ENCODE peak calls at places on chromosome 7, in six cellular contexts. Y is tibial artery, H is SJSA1, L is IMR-90, F is HL-60, A is substantia nigra. O is an unnamed sample.

GRCh38 chr7:85186521-85187241 is at the start of gene SEMA3D:
- DNase-seq in Y (peak), H (peak), L (peak), F (peak), A (peak), O (peak)

GRCh38 chr7:143504937-143505297 is 27.2 kb downstream of the TAS2R41 start:
- DNase-seq in Y (no peak), H (no peak), L (no peak), F (no peak), A (no peak), O (peak)

GRCh38 chr7:103632972-103633371 is 187.0 kb upstream of the SLC26A5 start:
- DNase-seq in Y (no peak), H (no peak), L (peak), F (no peak), A (no peak), O (no peak)

GRCh38 chr7:70072220-70072619 is 473.9 kb downstream of the AUTS2 start:
- DNase-seq in Y (no peak), H (no peak), L (peak), F (no peak), A (no peak), O (no peak)

GRCh38 chr7:24227068-24227467 is 56.9 kb upstream of the NPY start:
- DNase-seq in Y (no peak), H (no peak), L (no peak), F (no peak), A (no peak), O (no peak)

GRCh38 chr7:105678811-105679495 is 97.7 kb upstream of the EFCAB10 start:
- DNase-seq in Y (peak), H (no peak), L (peak), F (peak), A (peak), O (peak)

GRCh38 chr7:139635521-139636240 is 112.2 kb downstream of the CLEC2L start:
- DNase-seq in Y (no peak), H (no peak), L (no peak), F (no peak), A (no peak), O (no peak)

GRCh38 chr7:77831481-77831880 is 32.9 kb downstream of the PHTF2 start:
- DNase-seq in Y (no peak), H (no peak), L (no peak), F (no peak), A (no peak), O (no peak)

GRCh38 chr7:53101026-53101425 is 65.6 kb downstream of the POM121L12 start:
- DNase-seq in Y (no peak), H (no peak), L (no peak), F (no peak), A (no peak), O (no peak)

GRCh38 chr7:73622909-73623797 is 1.2 kb downstream of the MLXIPL start:
- DNase-seq in Y (no peak), H (no peak), L (no peak), F (peak), A (no peak), O (no peak)

GRCh38 chr7:157017639-157018327 is 7.3 kb upstream of the MNX1 start:
- DNase-seq in Y (no peak), H (no peak), L (no peak), F (no peak), A (no peak), O (no peak)

GRCh38 chr7:101986335-101986734 is 168.9 kb downstream of the CUX1 start:
- DNase-seq in Y (no peak), H (no peak), L (peak), F (no peak), A (no peak), O (peak)

GRCh38 chr7:39847227-39847626 is 102.8 kb upstream of the CDK13 start:
- DNase-seq in Y (no peak), H (no peak), L (peak), F (no peak), A (no peak), O (no peak)

GRCh38 chr7:71131256-71131752 is 640 bp upstream of the GALNT17 start:
- DNase-seq in Y (peak), H (no peak), L (no peak), F (no peak), A (no peak), O (no peak)

GRCh38 chr7:121298831-121299239 is 30.0 kb upstream of the WNT16 start:
- DNase-seq in Y (no peak), H (no peak), L (no peak), F (no peak), A (no peak), O (no peak)

GRCh38 chr7:50499092-50499491 is 48.9 kb upstream of the FIGNL1 start:
- DNase-seq in Y (no peak), H (no peak), L (no peak), F (no peak), A (no peak), O (no peak)

GRCh38 chr7:70660154-70660818 is 471.7 kb upstream of the GALNT17 start:
- DNase-seq in Y (no peak), H (no peak), L (no peak), F (no peak), A (no peak), O (no peak)

GRCh38 chr7:139748373-139748765 is 29.4 kb downstream of the HIPK2 start:
- DNase-seq in Y (peak), H (no peak), L (no peak), F (no peak), A (no peak), O (no peak)

GRCh38 chr7:2172311-2173183 is 60.2 kb downstream of the MAD1L1 start:
- DNase-seq in Y (peak), H (peak), L (peak), F (no peak), A (no peak), O (peak)

GRCh38 chr7:151192002-151192539 is 5.0 kb upstream of the ASB10 start:
- DNase-seq in Y (no peak), H (no peak), L (no peak), F (no peak), A (no peak), O (no peak)

GRCh38 chr7:21850531-21851285 is 95.0 kb downstream of the CDCA7L start:
- DNase-seq in Y (no peak), H (no peak), L (peak), F (no peak), A (no peak), O (peak)

GRCh38 chr7:24755541-24756416 is 1.5 kb downstream of the GSDME start:
- DNase-seq in Y (no peak), H (peak), L (peak), F (peak), A (peak), O (no peak)

GRCh38 chr7:42831051-42831952 is 80.6 kb downstream of the C7orf25 start:
- DNase-seq in Y (no peak), H (peak), L (peak), F (no peak), A (peak), O (peak)

GRCh38 chr7:132049462-132050304 is 493.3 kb upstream of the PODXL start:
- DNase-seq in Y (no peak), H (peak), L (peak), F (no peak), A (no peak), O (peak)

GRCh38 chr7:70353310-70353947 is 755.2 kb downstream of the AUTS2 start:
- DNase-seq in Y (no peak), H (no peak), L (no peak), F (no peak), A (no peak), O (no peak)

GRCh38 chr7:109873296-109873695 is 1217.6 kb upstream of the LRRN3 start:
- DNase-seq in Y (peak), H (no peak), L (no peak), F (no peak), A (no peak), O (no peak)

GRCh38 chr7:12638851-12639467 is 48.5 kb upstream of the ARL4A start:
- DNase-seq in Y (no peak), H (peak), L (peak), F (peak), A (no peak), O (peak)

GRCh38 chr7:32116436-32116835 is 46.2 kb upstream of the PDE1C start:
- DNase-seq in Y (no peak), H (no peak), L (no peak), F (no peak), A (no peak), O (no peak)

GRCh38 chr7:18675579-18675978 is 180.0 kb downstream of the HDAC9 start:
- DNase-seq in Y (no peak), H (no peak), L (no peak), F (no peak), A (no peak), O (no peak)

GRCh38 chr7:140656548-140657515 is 15.9 kb upstream of the ADCK2 start:
- DNase-seq in Y (peak), H (peak), L (peak), F (peak), A (peak), O (no peak)

GRCh38 chr7:21064698-21065648 is 278.3 kb upstream of the SP8 start:
- DNase-seq in Y (no peak), H (no peak), L (no peak), F (no peak), A (no peak), O (no peak)

GRCh38 chr7:1909476-1909875 is 239.4 kb downstream of the ELFN1 start:
- DNase-seq in Y (no peak), H (no peak), L (no peak), F (no peak), A (no peak), O (no peak)

GRCh38 chr7:128197989-128198580 is 43.0 kb upstream of the LEP start:
- DNase-seq in Y (no peak), H (no peak), L (no peak), F (no peak), A (no peak), O (no peak)

GRCh38 chr7:155789001-155789725 is 23.1 kb downstream of the SHH start:
- DNase-seq in Y (no peak), H (no peak), L (no peak), F (no peak), A (no peak), O (no peak)

GRCh38 chr7:34596887-34597286 is 61.1 kb upstream of the NPSR1 start:
- DNase-seq in Y (no peak), H (no peak), L (no peak), F (no peak), A (no peak), O (peak)

GRCh38 chr7:118080947-118081346 is 103.0 kb upstream of the LSM8 start:
- DNase-seq in Y (no peak), H (peak), L (peak), F (no peak), A (no peak), O (peak)

GRCh38 chr7:47511698-47512370 is 70.1 kb downstream of the TNS3 start:
- DNase-seq in Y (peak), H (no peak), L (no peak), F (no peak), A (no peak), O (no peak)
- H3K27ac ChIP-seq in Y (no peak), H (peak), L (peak), F (no peak), A (no peak), O (no peak)

DNA sequence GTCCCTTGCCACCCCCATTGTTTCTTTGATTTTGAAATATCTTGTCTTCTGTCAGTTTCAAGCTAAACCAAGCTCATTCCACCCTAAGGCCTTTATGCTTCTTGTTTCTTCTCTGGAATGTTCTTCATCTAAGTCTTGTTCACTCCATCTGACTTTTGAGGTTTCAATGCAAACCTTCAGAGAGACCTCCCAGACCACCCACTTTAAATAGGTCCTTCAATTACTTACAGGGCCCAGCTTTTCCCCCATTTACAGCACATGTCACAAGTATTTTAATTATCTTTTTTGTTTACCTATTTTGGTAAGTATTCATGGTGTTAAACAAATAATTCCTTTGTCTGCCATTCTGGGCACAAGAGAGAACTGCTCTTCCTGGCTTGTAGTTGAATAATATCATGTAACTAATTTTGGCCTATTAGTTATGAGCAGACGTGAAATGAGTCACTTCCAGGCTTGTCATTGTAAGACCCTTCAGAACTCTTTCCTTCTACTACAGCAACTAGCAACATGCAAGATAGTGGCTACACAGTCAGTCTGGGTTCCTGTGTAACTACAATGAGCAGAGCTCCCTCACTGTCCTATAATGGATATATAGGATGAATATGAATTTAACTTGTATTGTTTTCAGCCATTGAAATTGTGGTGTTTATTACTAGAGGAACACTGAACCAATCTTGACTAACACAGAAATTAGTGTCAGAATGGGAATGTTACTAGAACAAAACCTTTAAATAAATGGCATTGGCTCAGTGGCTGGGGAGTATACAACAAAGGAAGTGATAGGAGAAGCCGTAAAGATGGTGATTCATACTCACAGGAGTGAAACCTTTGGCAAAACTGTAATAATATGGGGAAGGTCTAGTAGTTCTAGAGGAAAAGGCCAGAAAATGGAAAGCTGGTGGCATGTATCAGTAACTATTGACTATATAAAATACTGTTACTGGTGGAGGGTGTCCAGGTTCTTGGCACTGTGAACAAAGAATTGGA is 2.8 kb upstream of the MTPN start:
- DNase-seq in Y (no peak), H (peak), L (peak), F (no peak), A (no peak), O (peak)
- H3K27ac ChIP-seq in Y (peak), H (peak), L (no peak), F (no peak), A (no peak), O (peak)

DNA sequence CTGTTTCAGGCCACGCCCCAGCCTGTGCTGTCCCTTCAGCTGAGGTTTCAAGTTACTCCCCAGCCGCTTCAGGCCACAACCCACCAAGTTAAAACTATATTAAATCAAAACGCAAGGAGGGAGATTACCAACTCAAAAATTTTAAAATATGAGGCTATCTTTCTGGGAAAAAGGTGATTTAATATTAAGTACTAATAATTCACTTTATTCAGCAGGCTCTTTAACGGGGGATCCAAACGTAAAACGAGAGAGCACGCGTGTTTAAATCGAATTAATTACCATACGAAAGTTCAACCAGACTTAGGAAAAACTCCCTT is 1.2 kb upstream of the AKR1B15 start:
- DNase-seq in Y (peak), H (no peak), L (peak), F (no peak), A (no peak), O (peak)
- H3K27ac ChIP-seq in Y (peak), H (no peak), L (peak), F (no peak), A (no peak), O (no peak)

GRCh38 chr7:108236681-108237415 is 106.7 kb upstream of the LAMB4 start:
- DNase-seq in Y (no peak), H (no peak), L (no peak), F (no peak), A (no peak), O (no peak)

GRCh38 chr7:108239501-108240225 is 109.5 kb upstream of the LAMB4 start:
- DNase-seq in Y (no peak), H (no peak), L (no peak), F (no peak), A (no peak), O (peak)

GRCh38 chr7:108235451-108236061 is 105.4 kb upstream of the LAMB4 start:
- DNase-seq in Y (no peak), H (no peak), L (peak), F (no peak), A (no peak), O (peak)

GRCh38 chr7:108234281-108234680 is 104.1 kb upstream of the LAMB4 start:
- DNase-seq in Y (no peak), H (no peak), L (peak), F (no peak), A (no peak), O (no peak)

DNA sequence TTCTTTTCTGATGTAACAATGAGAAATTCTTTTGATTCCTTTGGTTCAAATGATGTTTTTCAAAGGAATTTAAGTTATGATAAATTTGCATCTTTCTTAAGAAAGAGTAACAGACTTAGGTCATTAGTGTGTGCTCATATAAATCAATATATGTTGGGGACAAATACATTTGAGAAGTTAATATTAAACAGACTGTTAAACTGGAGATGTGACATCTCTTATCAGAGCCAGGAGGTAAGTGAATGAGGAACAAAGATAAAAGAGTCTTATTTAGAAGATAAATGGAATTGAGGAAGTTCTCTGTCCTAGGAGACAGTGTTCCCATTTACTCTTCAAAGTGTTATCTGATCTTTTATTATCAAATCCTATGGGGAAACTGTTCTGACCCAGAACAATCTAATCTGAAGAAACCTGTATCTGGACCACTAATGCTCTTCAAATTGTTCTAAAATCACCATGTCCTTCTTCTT is 104.9 kb upstream of the LAMB4 start:
- DNase-seq in Y (no peak), H (no peak), L (peak), F (no peak), A (no peak), O (no peak)
- H3K27ac ChIP-seq in Y (no peak), H (no peak), L (no peak), F (peak), A (no peak), O (peak)

DNA sequence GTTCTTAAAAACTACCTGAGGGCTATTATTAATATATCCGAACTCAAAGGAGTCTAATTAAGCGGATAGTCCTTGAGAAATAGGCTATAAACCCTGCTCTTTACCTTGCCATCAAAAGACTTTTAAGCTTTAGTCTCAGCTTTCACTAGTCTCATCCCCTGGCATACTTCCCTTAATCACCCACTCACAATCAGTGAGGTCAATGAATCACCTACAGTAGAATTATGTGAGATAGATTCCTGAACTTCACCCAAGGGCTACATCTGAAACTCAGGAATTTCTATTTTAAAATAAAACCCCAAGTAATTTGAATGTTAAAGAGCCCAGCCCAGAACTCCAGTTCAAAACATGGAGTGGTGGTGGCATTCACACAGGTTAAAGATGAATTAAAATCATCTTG is 108.7 kb downstream of the ETV1 start:
- DNase-seq in Y (no peak), H (no peak), L (peak), F (no peak), A (no peak), O (no peak)
- H3K27ac ChIP-seq in Y (no peak), H (no peak), L (no peak), F (no peak), A (no peak), O (no peak)

DNA sequence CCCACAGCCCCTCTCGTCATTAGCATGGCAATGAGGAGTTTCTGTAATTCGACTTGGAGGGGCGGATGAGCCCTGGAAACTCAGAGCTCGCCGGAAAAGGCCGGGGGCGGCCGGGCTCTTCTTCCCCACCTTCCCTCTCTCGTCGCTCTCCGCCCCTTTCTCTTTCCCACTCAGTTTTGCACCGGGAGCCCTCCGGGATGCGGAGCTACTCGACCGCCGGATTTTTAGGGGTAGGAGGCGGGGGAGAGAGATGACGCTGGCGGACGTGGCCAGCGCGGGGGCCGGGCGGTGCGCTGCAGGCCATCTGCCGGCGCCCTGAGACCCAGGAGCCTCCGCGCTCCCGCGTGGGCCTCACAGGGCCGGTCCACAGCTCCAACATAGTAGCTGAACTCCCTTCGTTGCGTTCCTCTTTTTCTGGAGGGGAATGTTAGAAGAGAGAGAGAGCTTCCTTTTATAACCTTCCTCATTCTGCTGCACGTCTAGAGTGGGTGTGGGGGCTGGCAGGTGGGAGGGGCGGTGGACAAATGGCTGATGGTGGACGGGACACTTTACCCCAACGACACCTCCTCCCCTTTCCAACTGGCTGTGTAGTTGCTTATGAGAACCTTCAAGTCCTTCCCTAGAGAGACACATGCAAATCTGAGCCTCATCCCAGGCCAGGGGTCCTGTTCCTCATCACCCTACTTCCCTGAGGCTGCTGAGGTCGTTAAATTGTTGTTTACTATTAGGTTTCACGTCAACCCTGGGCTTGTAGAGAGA is 1.1 kb upstream of the HOXA1 start:
- DNase-seq in Y (no peak), H (peak), L (peak), F (no peak), A (no peak), O (no peak)
- H3K27ac ChIP-seq in Y (peak), H (peak), L (peak), F (peak), A (no peak), O (no peak)

GRCh38 chr7:44338600-44338999 is 13.2 kb upstream of the CAMK2B start:
- DNase-seq in Y (no peak), H (no peak), L (no peak), F (no peak), A (no peak), O (no peak)

GRCh38 chr7:44331682-44332081 is 6.3 kb upstream of the CAMK2B start:
- DNase-seq in Y (no peak), H (no peak), L (no peak), F (no peak), A (no peak), O (no peak)

GRCh38 chr7:44334734-44335097 is 9.3 kb upstream of the CAMK2B start:
- DNase-seq in Y (no peak), H (no peak), L (no peak), F (no peak), A (no peak), O (no peak)

GRCh38 chr7:44333971-44334733 is 8.8 kb upstream of the CAMK2B start:
- DNase-seq in Y (no peak), H (no peak), L (no peak), F (no peak), A (no peak), O (peak)

GRCh38 chr7:44335184-44335583 is 9.8 kb upstream of the CAMK2B start:
- DNase-seq in Y (no peak), H (no peak), L (no peak), F (no peak), A (no peak), O (no peak)
- H3K27ac ChIP-seq in Y (no peak), H (no peak), L (no peak), F (no peak), A (no peak), O (no peak)

GRCh38 chr7:5437987-5438386 is 14.4 kb upstream of the TNRC18 start:
- DNase-seq in Y (no peak), H (no peak), L (no peak), F (no peak), A (no peak), O (no peak)
- H3K27ac ChIP-seq in Y (no peak), H (no peak), L (no peak), F (no peak), A (no peak), O (no peak)

O was measured in A673.